ENCODE peak calls at places on chromosomes 1 and 21, in four cellular contexts. J is AG10803, O is choroid plexus epithelial cell, V is AG04450. A is an unnamed sample.
A peak's percentile ranks its signal among the peaks of the same experiment; 100 is the strongest.

GRCh38 chr1:50516056-50516455 is 92.8 kb upstream of the DMRTA2 start:
- DNase-seq in J (no peak), O (no peak), V (no peak), A (no peak)

GRCh38 chr21:38729745-38730401 is 75.9 kb upstream of the ETS2 start:
- DNase-seq in J (peak; percentile 54), O (peak; percentile 23), V (no peak), A (no peak)

GRCh38 chr21:43333301-43334062 is 93.4 kb downstream of the SIK1 start:
- DNase-seq in J (peak; percentile 94), O (peak; percentile 89), V (peak; percentile 80), A (peak; percentile 83)

GRCh38 chr21:43735236-43736091 is 16.5 kb downstream of the PDXK start:
- DNase-seq in J (no peak), O (no peak), V (no peak), A (no peak)

GRCh38 chr1:3494321-3495308 is 40.1 kb downstream of the ARHGEF16 start:
- DNase-seq in J (no peak), O (no peak), V (no peak), A (no peak)

GRCh38 chr21:19603011-19603593 is 1199.5 kb upstream of the TMPRSS15 start:
- DNase-seq in J (no peak), O (no peak), V (no peak), A (no peak)

GRCh38 chr1:25195835-25196234 is 36.5 kb downstream of the SYF2 start:
- DNase-seq in J (no peak), O (no peak), V (no peak), A (no peak)

GRCh38 chr1:87898401-87898800 is 569.7 kb downstream of the LMO4 start:
- DNase-seq in J (no peak), O (no peak), V (no peak), A (no peak)

GRCh38 chr1:9561429-9561828 is 22.2 kb downstream of the SLC25A33 start:
- DNase-seq in J (peak; percentile 92), O (peak; percentile 98), V (peak; percentile 64), A (peak; percentile 73)

GRCh38 chr1:8871965-8872399 is 6.5 kb downstream of the ENO1 start:
- DNase-seq in J (no peak), O (peak; percentile 44), V (no peak), A (no peak)

GRCh38 chr1:214124915-214125314 is 137.1 kb downstream of the PROX1 start:
- DNase-seq in J (no peak), O (no peak), V (no peak), A (no peak)

GRCh38 chr21:15604424-15604823 is 125.4 kb upstream of the USP25 start:
- DNase-seq in J (peak; percentile 87), O (peak; percentile 85), V (no peak), A (peak; percentile 65)

GRCh38 chr1:27686223-27686990 is 14.4 kb upstream of the IFI6 start:
- DNase-seq in J (no peak), O (no peak), V (no peak), A (no peak)

GRCh38 chr21:33135925-33136324 is 66.0 kb downstream of the OLIG1 start:
- DNase-seq in J (no peak), O (no peak), V (no peak), A (no peak)

GRCh38 chr1:220751130-220751529 is 3.0 kb downstream of the MTARC2 start:
- DNase-seq in J (no peak), O (no peak), V (no peak), A (no peak)

GRCh38 chr21:28928578-28929124 is 64.0 kb downstream of the LTN1 start:
- DNase-seq in J (no peak), O (no peak), V (no peak), A (no peak)

GRCh38 chr21:33136898-33137502 is 67.1 kb downstream of the OLIG1 start:
- DNase-seq in J (no peak), O (no peak), V (no peak), A (no peak)

GRCh38 chr1:41358152-41358937 is 2.9 kb upstream of the FOXO6 start:
- DNase-seq in J (no peak), O (no peak), V (no peak), A (no peak)

GRCh38 chr1:31099283-31100063 is 34.0 kb upstream of the PUM1 start:
- DNase-seq in J (no peak), O (no peak), V (no peak), A (no peak)

GRCh38 chr1:167430849-167431242 is 87.5 kb downstream of the CD247 start:
- DNase-seq in J (no peak), O (no peak), V (no peak), A (no peak)

GRCh38 chr1:154155282-154155681 is 409 bp upstream of the NUP210L start:
- DNase-seq in J (peak; percentile 31), O (peak; percentile 87), V (peak; percentile 20), A (no peak)

GRCh38 chr1:246597340-246597739 is 31.1 kb downstream of the CNST start:
- DNase-seq in J (peak; percentile 89), O (peak; percentile 83), V (peak; percentile 72), A (peak; percentile 63)

GRCh38 chr1:18419845-18420184 is 60.9 kb upstream of the KLHDC7A start:
- DNase-seq in J (no peak), O (no peak), V (no peak), A (no peak)

GRCh38 chr1:93416183-93416582 is 31.7 kb upstream of the FNBP1L start:
- DNase-seq in J (no peak), O (no peak), V (no peak), A (no peak)

GRCh38 chr1:118445156-118445555 is 260.1 kb upstream of the SPAG17 start:
- DNase-seq in J (no peak), O (no peak), V (no peak), A (no peak)

GRCh38 chr1:113456967-113457366 is 66.7 kb downstream of the MAGI3 start:
- DNase-seq in J (peak; percentile 93), O (peak; percentile 95), V (peak; percentile 83), A (peak; percentile 86)

DNA sequence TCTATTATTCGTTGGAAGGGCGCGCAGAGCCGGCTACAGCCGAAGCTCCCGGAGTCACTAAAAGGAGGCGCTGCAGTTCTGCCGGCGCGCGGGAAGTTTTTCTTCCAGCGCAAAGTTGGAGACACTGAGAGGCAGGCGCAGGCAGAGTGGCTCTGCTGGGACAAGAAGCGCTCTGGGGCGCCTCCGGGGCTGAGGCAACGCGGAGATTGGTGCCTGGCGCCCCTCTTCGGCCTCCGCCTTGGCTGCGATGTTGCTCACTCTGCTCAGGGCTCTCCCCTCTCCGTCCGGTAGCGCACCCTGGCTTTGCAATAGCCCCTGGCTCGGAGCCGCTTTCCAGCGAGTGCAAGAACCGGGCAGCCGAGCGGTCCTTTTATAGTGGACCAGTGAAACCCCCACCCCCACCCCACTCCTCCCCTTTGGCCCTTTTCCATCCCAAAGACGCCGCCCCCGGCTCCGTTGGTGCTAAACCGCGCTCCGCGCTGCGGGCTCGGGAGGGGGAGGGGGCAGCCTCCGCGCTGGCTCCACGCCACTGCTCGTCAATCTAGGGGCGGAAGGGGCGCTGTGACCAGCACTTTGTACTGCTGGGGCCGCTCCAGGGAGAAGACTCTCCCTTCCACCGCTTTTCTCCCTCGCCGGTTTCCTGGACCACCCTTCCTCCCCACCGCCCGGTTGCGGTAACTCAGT is at the start of gene ADAMTS1:
- DNase-seq in J (peak; percentile 91), O (peak; percentile 92), V (peak; percentile 89), A (peak; percentile 82)
- H3K4me3 ChIP-seq in J (peak within 1 kb of the TSS; percentile 98), O (peak within 1 kb of the TSS; percentile 72), V (peak within 1 kb of the TSS; percentile 99), A (peak within 1 kb of the TSS; percentile 85)

DNA sequence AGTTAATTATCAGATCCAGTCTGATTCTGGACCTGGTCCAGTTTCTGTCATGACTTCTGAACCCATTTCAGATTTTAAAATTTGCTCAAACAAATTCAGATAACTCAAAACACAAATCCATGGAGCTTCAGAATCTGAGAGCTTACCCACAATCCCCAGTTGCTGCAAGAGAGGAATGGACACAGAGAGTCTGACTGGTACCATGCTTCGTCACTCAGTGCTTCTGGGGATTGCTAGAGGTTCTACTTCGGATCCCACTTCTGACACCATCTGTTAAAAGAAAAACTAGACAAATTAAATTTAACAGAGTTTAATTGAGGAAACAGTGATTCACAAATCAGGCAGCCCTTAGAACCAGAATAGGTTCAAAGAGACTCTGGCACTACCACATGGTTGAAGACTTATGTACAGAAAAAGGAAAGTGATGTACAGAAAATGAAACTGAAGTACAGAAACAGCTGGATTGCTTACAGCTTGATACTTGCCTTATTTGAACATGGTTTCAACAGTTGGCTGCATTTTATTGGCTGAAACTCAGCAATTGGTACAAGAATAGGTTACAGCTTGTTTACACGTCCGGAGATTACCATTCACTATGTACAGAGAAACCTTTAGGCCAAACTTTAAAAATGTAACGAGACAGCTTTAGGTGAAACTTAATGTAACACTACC is 60.7 kb upstream of the TEKT2 start:
- DNase-seq in J (no peak), O (no peak), V (no peak), A (no peak)
- H3K4me3 ChIP-seq in J (no peak overlapping the region), O (no peak overlapping the region), V (no peak overlapping the region), A (no peak overlapping the region)

GRCh38 chr1:2212542-2213491 is 15.3 kb upstream of the SKI start:
- DNase-seq in J (peak; percentile 96), O (peak; percentile 98), V (peak; percentile 90), A (peak; percentile 84)
- H3K4me3 ChIP-seq in J (peak overlapping the region; percentile 50), O (peak overlapping the region; percentile 46), V (peak overlapping the region; percentile 44), A (peak overlapping the region; percentile 28)

DNA sequence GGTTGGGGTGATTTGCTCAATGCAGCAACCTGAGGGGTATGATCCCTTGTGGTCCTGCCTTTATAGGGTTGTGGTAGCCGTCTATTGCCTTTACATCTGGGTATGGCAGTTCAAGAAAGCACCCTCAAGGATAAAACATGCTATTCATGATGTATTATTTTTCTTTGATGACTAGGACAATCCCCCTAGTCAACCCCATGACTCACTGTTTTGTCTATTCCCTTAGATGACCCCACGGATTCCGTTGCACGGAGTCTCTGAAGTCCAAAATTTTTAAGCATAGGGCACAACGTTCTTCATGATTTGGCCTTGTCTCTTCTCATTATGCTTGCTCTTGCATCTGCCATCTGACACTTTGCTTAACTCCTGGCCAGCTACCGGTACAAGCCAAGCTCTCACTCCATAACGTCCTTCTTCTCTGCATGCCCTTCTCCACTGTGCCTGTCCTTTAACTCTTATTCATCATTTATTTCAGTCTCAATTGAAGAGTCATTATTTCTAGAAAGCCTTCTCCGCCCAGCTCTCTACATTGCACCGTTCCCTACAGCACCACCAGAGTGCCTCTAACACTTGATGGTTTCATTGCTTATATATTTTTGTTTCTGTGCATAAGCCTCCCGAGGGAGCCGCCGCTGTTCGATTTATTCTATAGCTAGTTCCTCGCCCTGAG is 838 bp upstream of the DISP1 start:
- DNase-seq in J (no peak), O (peak; percentile 29), V (no peak), A (no peak)
- H3K4me3 ChIP-seq in J (peak overlapping the region; percentile 85), O (peak overlapping the region; percentile 86), V (no peak overlapping the region), A (peak overlapping the region; percentile 98)

GRCh38 chr21:41824466-41825207 is 54.5 kb downstream of the PRDM15 start:
- DNase-seq in J (no peak), O (no peak), V (no peak), A (no peak)
- H3K4me3 ChIP-seq in J (no peak overlapping the region), O (no peak overlapping the region), V (no peak overlapping the region), A (no peak overlapping the region)